ENCODE peak calls at places on chromosomes 2 and 18, in six cellular contexts. I is activated T-cell treated with anti-CD3 and anti-CD28 coated beads for 48 hours, Z is ELF-1, B is A549, H is cardiac muscle cell, V is kidney tubule cell. Y is an unnamed sample.

GRCh38 chr18:79523738-79524180 is 128.0 kb downstream of the NFATC1 start:
- DNase-seq in H (no peak), I (peak; percentile 63), V (no peak), B (no peak), Z (no peak), Y (peak; percentile 83)

GRCh38 chr18:46867471-46868170 is 49.7 kb downstream of the PIAS2 start:
- DNase-seq in V (no peak), Z (no peak), H (no peak), B (no peak), I (no peak), Y (no peak)

GRCh38 chr18:49723648-49724180 is 89.6 kb downstream of the ACAA2 start:
- DNase-seq in V (peak; percentile 44), H (no peak), Z (peak; percentile 47), I (peak; percentile 15), B (peak; percentile 31), Y (no peak)

GRCh38 chr18:46756559-46757201 is at the start of gene ST8SIA5:
- DNase-seq in H (peak; percentile 47), I (peak; percentile 1), V (no peak), Z (peak; percentile 68), B (no peak), Y (no peak)

GRCh38 chr2:98391581-98392270 is 45.5 kb downstream of the CNGA3 start:
- DNase-seq in V (no peak), I (no peak), Z (no peak), B (no peak), H (no peak), Y (no peak)

GRCh38 chr2:196293751-196294486 is 122.5 kb upstream of the STK17B start:
- DNase-seq in Z (no peak), B (peak; percentile 63), V (peak; percentile 85), H (no peak), I (no peak), Y (peak; percentile 39)

GRCh38 chr2:127597984-127598380 is 48.0 kb upstream of the GPR17 start:
- DNase-seq in Z (no peak), I (no peak), H (no peak), B (no peak), V (peak; percentile 35), Y (no peak)

GRCh38 chr2:9809448-9810088 is 33.7 kb upstream of the TAF1B start:
- DNase-seq in I (no peak), V (no peak), B (no peak), H (no peak), Z (no peak), Y (no peak)

GRCh38 chr2:184472481-184472880 is 125.8 kb upstream of the ZNF804A start:
- DNase-seq in H (no peak), Z (peak; percentile 61), V (no peak), I (no peak), B (no peak), Y (no peak)

GRCh38 chr2:234044157-234044556 is 6.3 kb upstream of the SPP2 start:
- DNase-seq in V (peak; percentile 78), B (peak; percentile 66), H (no peak), Z (no peak), I (no peak), Y (no peak)

GRCh38 chr2:45242161-45242741 is 233.0 kb upstream of the SIX2 start:
- DNase-seq in H (peak; percentile 79), B (no peak), V (peak; percentile 20), I (no peak), Z (no peak), Y (peak; percentile 8)

GRCh38 chr2:46010925-46011490 is 286.2 kb upstream of the EPAS1 start:
- DNase-seq in I (no peak), V (peak; percentile 58), H (peak; percentile 41), Z (no peak), B (peak; percentile 62), Y (peak; percentile 33)

GRCh38 chr2:26238301-26238958 is 6.0 kb downstream of the HADHA start:
- DNase-seq in B (no peak), H (no peak), Z (no peak), I (no peak), V (no peak), Y (peak; percentile 40)

GRCh38 chr18:47863041-47863440 is 67.4 kb downstream of the SMAD2 start:
- DNase-seq in H (no peak), Z (no peak), I (no peak), V (no peak), B (no peak), Y (no peak)

GRCh38 chr18:3873211-3873610 is 423.2 kb downstream of the TGIF1 start:
- DNase-seq in Z (no peak), B (no peak), H (no peak), V (no peak), I (no peak), Y (no peak)

GRCh38 chr2:128310761-128311160 is 7.9 kb downstream of the HS6ST1 start:
- DNase-seq in H (no peak), I (no peak), Z (no peak), V (no peak), B (no peak), Y (no peak)

GRCh38 chr2:212968284-212969081 is 182.9 kb downstream of the IKZF2 start:
- DNase-seq in I (no peak), Z (peak; percentile 22), H (no peak), V (peak; percentile 51), B (no peak), Y (no peak)

GRCh38 chr18:2958819-2959298 is 54.1 kb downstream of the LPIN2 start:
- DNase-seq in H (no peak), Z (no peak), B (no peak), V (no peak), I (no peak), Y (peak; percentile 90)

Y was measured in MV-4-11.